ENCODE peak calls at places on chromosomes 3 and 15, in seven cellular contexts. T, K, M, V, H, C and S are unnamed samples.

GRCh38 chr15:33915571-33916407 is 52.5 kb upstream of the CHRM5 start:
- DNase-seq in T (no peak), K (peak), M (no peak), V (no peak), H (no peak), C (no peak), S (no peak)

GRCh38 chr3:154120903-154121235 is 321 bp upstream of the ARHGEF26 start:
- DNase-seq in T (no peak), K (peak), M (no peak), V (no peak), H (no peak), C (no peak), S (no peak)

GRCh38 chr15:48285329-48286214 is 45.7 kb upstream of the DUT start:
- DNase-seq in T (no peak), K (peak), M (peak), V (peak), H (peak), C (peak), S (peak)

GRCh38 chr3:12190832-12191231 is 32.1 kb upstream of the TIMP4 start:
- DNase-seq in T (no peak), K (no peak), M (no peak), V (no peak), H (no peak), C (no peak), S (no peak)

GRCh38 chr3:174016186-174016585 is 618.6 kb downstream of the NLGN1 start:
- DNase-seq in T (no peak), K (peak), M (no peak), V (peak), H (no peak), C (no peak), S (no peak)

GRCh38 chr3:70308760-70309159 is 3.7 kb downstream of the MDFIC2 start:
- DNase-seq in T (no peak), K (peak), M (no peak), V (peak), H (no peak), C (no peak), S (peak)

GRCh38 chr3:137039570-137039969 is 81.8 kb downstream of the IL20RB start:
- DNase-seq in T (no peak), K (peak), M (no peak), V (no peak), H (no peak), C (no peak), S (no peak)

GRCh38 chr3:170508876-170509275 is 77.0 kb downstream of the SLC7A14 start:
- DNase-seq in T (no peak), K (no peak), M (no peak), V (no peak), H (no peak), C (no peak), S (no peak)

GRCh38 chr3:108103971-108104797 is 13.4 kb upstream of the CD47 start:
- DNase-seq in T (no peak), K (no peak), M (no peak), V (peak), H (no peak), C (no peak), S (no peak)
- TF ChIP-seq CTCF in T (peak), K (no peak), M (no peak), V (no peak), H (no peak), C (no peak), S (no peak)

DNA sequence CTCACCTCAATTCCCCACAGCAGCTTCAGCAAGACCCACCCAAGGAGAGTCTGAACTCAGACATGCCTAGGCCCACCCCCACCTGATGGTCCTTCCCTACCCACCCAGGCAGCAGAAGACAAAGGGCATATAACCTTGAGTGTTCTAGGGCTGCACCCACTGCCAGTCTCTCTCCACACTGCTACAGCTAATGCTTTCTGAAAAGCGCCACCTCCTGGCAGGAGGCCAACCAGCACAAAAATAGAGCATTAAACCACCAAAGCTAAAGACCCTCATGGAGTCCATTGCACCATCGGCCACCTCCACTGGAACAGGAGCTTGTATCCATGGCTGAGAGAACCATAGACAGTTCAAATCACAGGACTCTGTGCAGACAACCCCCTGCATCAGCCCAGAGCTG is 11.3 kb upstream of the RPL39L start:
- DNase-seq in T (no peak), K (no peak), M (no peak), V (no peak), H (no peak), C (peak), S (peak)
- TF ChIP-seq CTCF in T (peak), K (no peak), M (no peak), V (no peak), H (no peak), C (peak), S (peak)

DNA sequence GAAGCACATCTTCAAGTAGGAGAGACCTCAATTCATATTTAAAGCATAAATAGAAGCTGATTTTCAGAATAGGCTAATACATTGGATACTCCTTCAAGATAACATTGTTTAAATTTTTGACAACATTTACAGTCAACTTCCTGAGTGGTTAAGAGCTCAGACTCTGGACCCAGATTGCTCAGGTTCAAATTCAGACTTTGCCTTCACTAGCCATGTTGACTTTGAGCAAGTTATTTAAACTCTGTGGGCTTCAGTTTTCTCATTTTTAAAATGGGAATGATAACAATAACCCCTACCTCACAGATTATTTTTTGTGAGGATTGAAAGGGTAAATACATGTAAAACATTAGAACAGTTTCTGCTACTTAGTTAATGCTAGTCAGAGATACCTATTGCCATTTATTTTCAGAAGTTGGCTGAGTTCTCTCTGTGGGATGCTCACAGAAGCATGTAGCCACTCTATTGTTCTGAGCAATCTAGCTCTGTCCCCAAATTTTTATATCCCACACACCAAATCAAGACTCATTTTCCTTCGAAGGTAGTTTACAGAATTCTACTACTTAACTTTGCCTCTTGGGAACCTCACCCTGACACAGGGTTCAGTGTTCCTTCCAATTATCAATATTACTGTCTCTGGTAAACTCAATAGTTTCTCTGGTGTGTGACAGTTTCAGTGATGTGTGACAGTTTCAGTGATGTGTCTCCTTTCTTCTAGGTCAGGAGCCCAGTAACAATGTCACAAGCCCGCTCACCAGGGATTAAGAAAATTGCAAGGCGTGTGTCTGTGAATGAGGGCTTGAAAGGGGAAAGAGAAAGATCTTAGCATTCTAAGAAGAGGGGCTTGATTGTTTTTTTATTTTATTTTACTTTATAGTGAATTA is 79.4 kb upstream of the OSTN start:
- DNase-seq in T (no peak), K (no peak), M (no peak), V (no peak), H (no peak), C (no peak), S (no peak)
- TF ChIP-seq CTCF in T (no peak), K (no peak), M (no peak), V (no peak), H (no peak), C (no peak), S (no peak)

GRCh38 chr3:131549340-131549739 is 46.6 kb upstream of the MRPL3 start:
- DNase-seq in T (no peak), K (peak), M (no peak), V (no peak), H (no peak), C (no peak), S (peak)
- TF ChIP-seq CTCF in T (peak), K (peak), M (no peak), V (peak), H (no peak), C (peak), S (peak)

GRCh38 chr3:178948546-178948945 is 123.1 kb downstream of the ZMAT3 start:
- DNase-seq in T (no peak), K (no peak), M (no peak), V (no peak), H (no peak), C (no peak), S (no peak)

GRCh38 chr3:178949896-178950295 is 121.7 kb downstream of the ZMAT3 start:
- DNase-seq in T (no peak), K (no peak), M (no peak), V (no peak), H (no peak), C (no peak), S (no peak)

GRCh38 chr3:178950676-178951075 is 120.9 kb downstream of the ZMAT3 start:
- DNase-seq in T (no peak), K (no peak), M (no peak), V (no peak), H (no peak), C (no peak), S (no peak)

DNA sequence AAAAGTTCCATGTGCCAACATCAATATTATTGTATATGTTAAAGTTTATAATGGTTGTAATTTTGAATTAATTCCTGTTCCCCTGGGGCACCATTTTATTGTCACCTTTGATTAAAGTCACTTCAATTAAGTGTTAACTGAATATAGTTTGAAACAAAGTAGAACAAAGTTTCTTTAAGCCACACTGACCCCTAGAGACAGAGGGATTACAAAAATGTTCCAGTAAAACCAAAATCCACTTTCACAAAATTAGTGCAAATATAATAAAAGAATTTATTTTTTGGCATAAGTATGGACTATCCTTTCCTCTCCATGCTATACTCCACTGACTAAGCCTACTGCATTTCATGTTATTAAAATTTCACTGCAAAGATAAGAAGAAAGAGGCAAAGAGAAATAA is 123.9 kb downstream of the ZMAT3 start:
- DNase-seq in T (no peak), K (no peak), M (no peak), V (no peak), H (no peak), C (no peak), S (no peak)
- TF ChIP-seq CTCF in T (peak), K (no peak), M (no peak), V (peak), H (no peak), C (no peak), S (no peak)

GRCh38 chr15:81419304-81419943 is 45.4 kb upstream of the TMC3 start:
- DNase-seq in T (no peak), K (peak), M (no peak), V (peak), H (no peak), C (no peak), S (no peak)
- TF ChIP-seq CTCF in T (no peak), K (no peak), M (no peak), V (no peak), H (no peak), C (no peak), S (no peak)

GRCh38 chr15:41822471-41822870 is 5.4 kb upstream of the JMJD7 start:
- DNase-seq in T (no peak), K (no peak), M (no peak), V (no peak), H (no peak), C (no peak), S (no peak)

GRCh38 chr15:41824062-41824745 is 3.7 kb upstream of the JMJD7 start:
- DNase-seq in T (no peak), K (no peak), M (no peak), V (no peak), H (no peak), C (no peak), S (no peak)

GRCh38 chr15:41821831-41822230 is 6.1 kb upstream of the JMJD7 start:
- DNase-seq in T (no peak), K (no peak), M (no peak), V (no peak), H (no peak), C (no peak), S (no peak)

GRCh38 chr15:41823502-41823901 is 4.4 kb upstream of the JMJD7 start:
- DNase-seq in T (no peak), K (no peak), M (no peak), V (no peak), H (no peak), C (no peak), S (no peak)

GRCh38 chr15:41822957-41823356 is 4.9 kb upstream of the JMJD7 start:
- DNase-seq in T (no peak), K (no peak), M (no peak), V (no peak), H (no peak), C (no peak), S (no peak)
- TF ChIP-seq CTCF in T (peak), K (no peak), M (no peak), V (no peak), H (no peak), C (no peak), S (no peak)

DNA sequence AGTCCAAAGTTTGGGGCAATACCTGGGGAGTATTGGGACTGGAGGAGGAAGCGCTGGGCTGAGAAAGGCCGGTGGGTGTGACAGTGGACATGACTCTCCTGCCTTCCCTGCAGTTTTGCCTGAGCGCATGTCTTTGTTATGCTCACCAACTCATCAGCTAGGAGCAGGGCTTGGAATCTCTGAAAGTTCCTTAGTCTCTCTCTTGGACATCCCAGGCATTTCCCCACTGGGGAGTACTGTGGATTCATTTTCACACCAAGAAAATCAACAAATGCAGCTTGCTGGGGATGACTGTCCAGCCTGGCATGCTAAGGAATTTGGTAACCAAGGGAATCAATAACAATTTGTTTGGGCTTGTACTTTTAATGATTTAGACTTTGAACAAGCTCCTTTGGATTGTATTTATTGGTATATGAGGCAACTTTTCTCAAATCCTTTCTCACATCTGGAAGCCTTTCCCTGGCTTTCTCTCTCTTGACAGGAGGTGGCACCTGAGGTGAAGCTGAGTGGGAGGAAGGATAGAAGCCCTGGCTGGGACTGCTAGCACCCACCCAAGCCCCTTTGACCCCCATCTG is 48.5 kb upstream of the CHST2 start:
- DNase-seq in T (no peak), K (peak), M (no peak), V (peak), H (no peak), C (no peak), S (no peak)
- TF ChIP-seq CTCF in T (peak), K (no peak), M (no peak), V (peak), H (no peak), C (no peak), S (no peak)

GRCh38 chr3:7504886-7505775 is 644.2 kb downstream of the GRM7 start:
- DNase-seq in T (no peak), K (peak), M (no peak), V (no peak), H (no peak), C (no peak), S (no peak)

GRCh38 chr3:7498722-7499121 is 637.8 kb downstream of the GRM7 start:
- DNase-seq in T (no peak), K (no peak), M (no peak), V (no peak), H (no peak), C (no peak), S (no peak)

GRCh38 chr3:7506606-7507180 is 645.8 kb downstream of the GRM7 start:
- DNase-seq in T (no peak), K (no peak), M (no peak), V (no peak), H (no peak), C (no peak), S (no peak)

GRCh38 chr3:7508821-7509220 is 647.9 kb downstream of the GRM7 start:
- DNase-seq in T (no peak), K (no peak), M (no peak), V (no peak), H (no peak), C (no peak), S (no peak)

GRCh38 chr3:7503431-7503830 is 642.5 kb downstream of the GRM7 start:
- DNase-seq in T (no peak), K (no peak), M (no peak), V (no peak), H (no peak), C (no peak), S (no peak)
- TF ChIP-seq CTCF in T (peak), K (no peak), M (no peak), V (no peak), H (no peak), C (no peak), S (no peak)